ENCODE peak calls at places on chromosomes 3 and 15, in seven cellular contexts. O is pancreas, F is AG04450, T is fibroblast of pulmonary artery, H is bronchial epithelial cell, J is Calu3, I is foreskin fibroblast. P is an unnamed sample.

GRCh38 chr15:74763416-74763815 is 14.8 kb downstream of the CYP1A2 start:
- DNase-seq in H (peak), I (no peak), T (no peak), O (no peak), F (no peak), J (no peak), P (peak)

GRCh38 chr3:172675371-172676193 is 35.3 kb downstream of the NCEH1 start:
- DNase-seq in O (no peak), T (peak), I (peak), F (no peak), H (peak), J (peak), P (no peak)

GRCh38 chr3:4776980-4777581 is 202.2 kb upstream of the BHLHE40 start:
- DNase-seq in J (no peak), O (no peak), I (no peak), F (no peak), H (peak), T (peak), P (peak)

GRCh38 chr3:10550705-10551104 is 45.3 kb upstream of the ATP2B2 start:
- DNase-seq in F (no peak), H (no peak), I (no peak), J (no peak), T (no peak), O (no peak), P (no peak)

GRCh38 chr3:186356152-186356551 is 5.9 kb downstream of the DGKG start:
- DNase-seq in F (no peak), O (no peak), I (no peak), T (no peak), H (no peak), J (no peak), P (no peak)

GRCh38 chr3:149442845-149443544 is 31.5 kb upstream of the TM4SF4 start:
- DNase-seq in J (peak), H (peak), O (no peak), F (no peak), I (peak), T (peak), P (peak)

GRCh38 chr15:40337597-40337996 is 3.1 kb downstream of the CCDC9B start:
- DNase-seq in O (no peak), J (no peak), H (no peak), F (no peak), T (no peak), I (no peak), P (no peak)

GRCh38 chr3:184600685-184601377 is 39.2 kb downstream of the EPHB3 start:
- DNase-seq in H (peak), T (no peak), F (no peak), I (no peak), J (no peak), O (no peak), P (peak)

GRCh38 chr15:43285609-43286037 is 18.9 kb upstream of the TGM5 start:
- DNase-seq in I (peak), J (peak), F (peak), H (peak), T (peak), O (peak), P (peak)

GRCh38 chr3:143763568-143764162 is 84.6 kb downstream of the SLC9A9 start:
- DNase-seq in T (peak), I (no peak), F (no peak), O (no peak), H (peak), J (no peak), P (peak)
- TF ChIP-seq CTCF in T (peak), I (peak), F (peak), O (no peak), H (peak), J (no peak), P (peak)

DNA sequence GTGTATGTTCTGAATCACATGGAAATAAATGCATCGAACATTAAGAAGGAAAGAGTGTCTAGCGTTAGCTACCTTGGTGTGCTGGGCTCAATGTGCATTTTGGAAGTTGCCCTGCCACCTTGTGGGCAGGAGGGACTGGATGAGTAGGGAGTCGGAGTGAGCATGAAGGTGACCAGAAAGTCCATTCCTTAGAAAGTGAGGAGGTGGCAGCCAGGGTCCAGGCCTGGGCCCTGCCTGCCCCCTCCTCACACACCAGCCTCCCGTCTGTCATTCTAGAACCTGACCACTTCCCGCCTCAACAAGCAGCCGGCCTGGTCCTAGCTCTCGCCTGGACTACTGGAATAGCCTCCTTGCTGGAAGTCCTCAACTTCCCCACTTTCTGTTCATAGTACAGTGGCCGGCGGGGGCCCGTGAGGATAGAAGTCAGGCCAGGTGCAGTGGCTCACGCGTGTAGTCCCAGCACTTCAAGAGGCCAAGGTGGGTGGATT is 10.2 kb upstream of the GATA2 start:
- DNase-seq in I (no peak), O (no peak), T (no peak), J (peak), F (no peak), H (no peak), P (no peak)
- TF ChIP-seq CTCF in I (peak), O (no peak), T (peak), J (peak), F (peak), H (peak), P (no peak)

DNA sequence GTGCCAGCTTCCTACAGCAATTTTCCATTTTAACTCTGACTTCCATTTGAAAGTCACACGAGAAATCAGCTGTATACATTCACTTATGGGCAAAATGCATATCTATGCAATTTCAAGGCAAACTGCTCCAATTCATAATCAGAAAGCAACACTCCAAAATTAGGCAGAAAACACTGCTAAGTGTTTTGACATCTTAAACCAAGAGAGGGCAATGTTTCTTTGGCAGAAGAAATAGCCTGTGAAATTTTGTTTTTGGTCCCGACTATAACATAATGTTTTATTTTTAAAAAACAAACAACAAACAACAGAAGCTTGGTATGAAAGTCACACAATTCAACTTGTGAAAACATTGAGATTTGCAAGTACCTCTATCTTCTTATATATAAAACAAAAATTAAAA is 42.6 kb downstream of the GOLIM4 start:
- DNase-seq in F (no peak), J (no peak), O (no peak), T (peak), H (no peak), I (no peak), P (no peak)
- TF ChIP-seq CTCF in F (peak), J (no peak), O (no peak), T (peak), H (no peak), I (peak), P (no peak)

DNA sequence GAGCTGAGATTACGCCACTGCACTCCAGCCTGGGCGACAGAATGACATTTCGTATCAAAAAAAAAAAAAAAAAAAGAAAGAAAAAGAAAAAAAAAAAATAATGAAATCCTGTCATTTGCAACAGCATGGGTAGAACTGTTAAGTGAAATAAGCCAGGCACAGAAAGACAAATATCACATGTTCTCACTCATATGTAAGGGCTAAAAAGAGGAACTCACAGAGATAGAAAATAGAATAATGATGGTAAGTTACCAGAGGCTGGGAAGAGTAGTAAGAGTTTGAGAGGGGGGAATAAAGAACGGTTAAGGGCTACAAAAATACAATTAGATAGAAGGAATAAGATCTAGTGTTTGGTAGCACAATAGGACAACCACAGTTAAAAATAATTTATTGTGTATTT is 19.7 kb downstream of the DENND6A start:
- DNase-seq in I (no peak), F (no peak), T (no peak), J (no peak), O (no peak), H (no peak), P (no peak)
- TF ChIP-seq CTCF in I (no peak), F (no peak), T (no peak), J (no peak), O (no peak), H (no peak), P (no peak)

DNA sequence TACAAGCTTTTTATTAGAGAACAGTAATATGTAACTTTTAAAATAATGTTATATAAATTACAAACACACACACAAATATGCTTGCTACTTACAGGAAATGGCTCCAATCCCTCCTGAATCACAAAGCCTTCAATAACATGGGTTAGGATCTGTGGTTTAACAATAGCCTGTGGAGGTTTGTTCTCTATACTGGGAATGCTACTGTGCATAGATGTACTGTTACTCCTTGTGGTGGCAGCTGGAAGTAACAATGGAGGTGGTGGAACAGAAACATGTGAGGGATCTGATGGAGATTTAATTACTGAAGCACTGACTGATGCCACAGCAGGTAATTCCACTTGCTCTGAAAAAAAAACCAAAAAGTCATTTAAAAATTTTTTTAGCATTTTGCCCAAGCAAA is 64.4 kb downstream of the PHC3 start:
- DNase-seq in I (no peak), O (no peak), H (peak), T (peak), J (no peak), F (no peak), P (peak)
- TF ChIP-seq CTCF in I (peak), O (no peak), H (peak), T (peak), J (no peak), F (peak), P (no peak)

GRCh38 chr3:87145553-87145952 is 81.6 kb upstream of the CHMP2B start:
- DNase-seq in I (no peak), J (peak), H (peak), O (no peak), F (no peak), T (peak), P (no peak)
- TF ChIP-seq CTCF in I (peak), J (no peak), H (peak), O (no peak), F (peak), T (peak), P (no peak)

P was measured in RWPE1.